ENCODE peak calls at places on chromosomes 12 and 14, in nine cellular contexts. W is RPMI7951; H is amniotic stem cell; A is stimulated activated CD8-positive, alpha-beta memory T cell treated with anti-CD3 and anti-CD28 coated beads, Interleukin-15, amount 100 ng/mL, for 4 hours; R is coronary artery; X is progenitor cell of endocrine pancreas; O is left ventricle myocardium superior; J is hippocampal formation; N is thoracic aorta. Z is an unnamed sample.
A peak's percentile ranks its signal among the peaks of the same experiment; 100 is the strongest.

GRCh38 chr14:55976619-55977018 is 141.6 kb upstream of the PELI2 start:
- DNase-seq in W (no peak), N (no peak), R (no peak), X (no peak), H (no peak), O (no peak), J (no peak), A (no peak), Z (no peak)

GRCh38 chr12:325886-326285 is 63.2 kb downstream of the KDM5A start:
- DNase-seq in W (no peak), H (no peak), O (no peak), A (no peak), R (no peak), J (no peak), N (no peak), X (no peak), Z (no peak)

GRCh38 chr12:50720085-50720484 is 43.8 kb upstream of the ATF1 start:
- DNase-seq in R (no peak), W (no peak), J (no peak), O (no peak), H (no peak), A (no peak), N (no peak), X (no peak), Z (no peak)

GRCh38 chr12:128592345-128592744 is 231.4 kb downstream of the SLC15A4 start:
- DNase-seq in O (no peak), J (no peak), A (no peak), W (no peak), N (no peak), R (no peak), X (no peak), H (no peak), Z (no peak)

GRCh38 chr14:99325591-99325990 is 53.6 kb upstream of the BCL11B start:
- DNase-seq in X (no peak), A (no peak), W (no peak), J (no peak), O (no peak), R (peak; percentile 35), N (no peak), H (no peak), Z (no peak)

GRCh38 chr14:56339855-56340701 is 221.9 kb downstream of the PELI2 start:
- DNase-seq in H (peak; percentile 82), X (peak; percentile 23), J (peak; percentile 72), R (peak; percentile 82), A (peak; percentile 3), W (peak; percentile 87), O (peak; percentile 84), N (peak; percentile 29), Z (peak; percentile 33)

GRCh38 chr12:32087301-32087700 is 19.3 kb upstream of the BICD1 start:
- DNase-seq in H (no peak), A (no peak), N (no peak), R (no peak), W (no peak), O (no peak), J (no peak), X (no peak), Z (no peak)

GRCh38 chr12:28908646-28909045 is 240.4 kb upstream of the FAR2 start:
- DNase-seq in J (no peak), H (no peak), A (no peak), X (no peak), R (no peak), N (no peak), O (no peak), W (no peak), Z (no peak)

GRCh38 chr14:103111297-103111981 is 11.8 kb upstream of the TNFAIP2 start:
- DNase-seq in A (no peak), X (no peak), R (no peak), N (no peak), W (no peak), H (no peak), J (no peak), O (no peak), Z (no peak)

GRCh38 chr12:52829986-52830385 is 4.1 kb downstream of the KRT79 start:
- DNase-seq in X (no peak), O (no peak), R (no peak), H (no peak), W (no peak), J (no peak), N (no peak), A (no peak), Z (no peak)

GRCh38 chr12:116257213-116257612 is 20.3 kb downstream of the MED13L start:
- DNase-seq in W (no peak), R (no peak), N (no peak), H (no peak), J (no peak), O (no peak), A (no peak), X (no peak), Z (no peak)

GRCh38 chr12:31259136-31259881 is 66.6 kb downstream of the SINHCAF start:
- DNase-seq in J (no peak), N (no peak), H (no peak), W (no peak), X (no peak), O (no peak), R (no peak), A (no peak), Z (no peak)

GRCh38 chr12:93879476-93880376 is 202.6 kb downstream of the CRADD start:
- DNase-seq in H (peak; percentile 32), N (no peak), X (no peak), W (peak; percentile 15), R (no peak), A (no peak), J (no peak), O (no peak), Z (no peak)

GRCh38 chr14:50402965-50403364 is 6.3 kb upstream of the CDKL1 start:
- DNase-seq in J (no peak), H (no peak), O (no peak), R (no peak), N (no peak), X (no peak), A (no peak), W (peak; percentile 58), Z (no peak)

GRCh38 chr12:131694116-131694838 is 16.6 kb upstream of the SFSWAP start:
- DNase-seq in N (no peak), X (no peak), R (no peak), A (no peak), O (no peak), J (no peak), W (no peak), H (no peak), Z (no peak)